ENCODE peak calls at places on chromosomes 1 and 21, in eight cellular contexts. Q is hepatocyte, V is MM.1S, H is GM23338, Z is neural progenitor cell, K is PC-3, Y is HCT116, T is SK-N-SH. F is an unnamed sample.

GRCh38 chr1:167631987-167632680 is 2.1 kb downstream of the RCSD1 start:
- DNase-seq in Q (no peak), V (no peak), H (no peak), Z (no peak), K (no peak), Y (no peak), T (no peak), F (peak; percentile 75)

GRCh38 chr1:239725933-239726332 is 339.6 kb downstream of the CHRM3 start:
- DNase-seq in Q (no peak), V (no peak), H (no peak), Z (no peak), K (no peak), Y (no peak), T (no peak), F (no peak)

GRCh38 chr1:68301538-68301937 is 69.2 kb upstream of the WLS start:
- DNase-seq in Q (no peak), V (no peak), H (no peak), Z (no peak), K (peak; percentile 82), Y (no peak), T (no peak), F (no peak)

GRCh38 chr1:12143631-12144155 is 23.1 kb upstream of the TNFRSF1B start:
- DNase-seq in Q (peak; percentile 86), V (no peak), H (no peak), Z (no peak), K (peak; percentile 92), Y (no peak), T (no peak), F (no peak)

GRCh38 chr21:41167348-41168342 is at the start of gene BACE2:
- DNase-seq in Q (peak; percentile 91), V (peak; percentile 86), H (peak; percentile 76), Z (peak; percentile 81), K (peak; percentile 74), Y (no peak), T (peak; percentile 70), F (no peak)

GRCh38 chr1:17549384-17549783 is 9.9 kb downstream of the ARHGEF10L start:
- DNase-seq in Q (no peak), V (no peak), H (no peak), Z (no peak), K (no peak), Y (no peak), T (no peak), F (no peak)

GRCh38 chr1:101379037-101379436 is 142.2 kb downstream of the S1PR1 start:
- DNase-seq in Q (no peak), V (no peak), H (no peak), Z (no peak), K (no peak), Y (no peak), T (no peak), F (no peak)

GRCh38 chr1:102435483-102435882 is 438.8 kb upstream of the OLFM3 start:
- DNase-seq in Q (no peak), V (no peak), H (no peak), Z (no peak), K (no peak), Y (no peak), T (no peak), F (no peak)

GRCh38 chr1:155086182-155086741 is 7.6 kb downstream of the EFNA3 start:
- DNase-seq in Q (peak; percentile 73), V (peak; percentile 83), H (peak; percentile 82), Z (peak; percentile 76), K (peak; percentile 65), Y (no peak), T (peak; percentile 88), F (peak; percentile 81)

GRCh38 chr1:154847891-154848290 is 22.2 kb downstream of the KCNN3 start:
- DNase-seq in Q (peak; percentile 78), V (no peak), H (no peak), Z (no peak), K (no peak), Y (no peak), T (peak; percentile 92), F (no peak)

GRCh38 chr1:17875171-17875881 is 120.2 kb downstream of the ACTL8 start:
- DNase-seq in Q (no peak), V (no peak), H (no peak), Z (no peak), K (peak; percentile 56), Y (no peak), T (no peak), F (no peak)

GRCh38 chr21:45386336-45386727 is 18.6 kb upstream of the COL18A1 start:
- DNase-seq in Q (no peak), V (no peak), H (no peak), Z (no peak), K (peak; percentile 32), Y (no peak), T (no peak), F (no peak)

GRCh38 chr1:58652351-58653184 is 47.3 kb downstream of the MYSM1 start:
- DNase-seq in Q (peak; percentile 90), V (peak; percentile 78), H (peak; percentile 90), Z (peak; percentile 82), K (peak; percentile 84), Y (peak; percentile 48), T (peak; percentile 57), F (peak; percentile 78)

GRCh38 chr1:185316163-185317033 is 645 bp downstream of the IVNS1ABP start:
- DNase-seq in Q (peak; percentile 93), V (peak; percentile 90), H (peak; percentile 92), Z (peak; percentile 94), K (peak; percentile 68), Y (peak; percentile 63), T (peak; percentile 93), F (peak; percentile 85)

GRCh38 chr1:121418369-121419049 is 233.7 kb downstream of the SRGAP2C start:
- DNase-seq in Q (no peak), V (no peak), H (peak; percentile 58), Z (peak; percentile 39), K (no peak), Y (no peak), T (no peak), F (no peak)

GRCh38 chr1:112878321-112878720 is 77.7 kb downstream of the SLC16A1 start:
- DNase-seq in Q (no peak), V (no peak), H (no peak), Z (peak; percentile 9), K (no peak), Y (no peak), T (no peak), F (peak; percentile 19)

GRCh38 chr21:39094087-39094785 is 89.0 kb downstream of the PSMG1 start:
- DNase-seq in Q (no peak), V (no peak), H (no peak), Z (no peak), K (no peak), Y (no peak), T (no peak), F (no peak)

GRCh38 chr21:18114735-18115134 is 129.9 kb upstream of the CHODL start:
- DNase-seq in Q (no peak), V (no peak), H (no peak), Z (no peak), K (no peak), Y (no peak), T (no peak), F (no peak)

GRCh38 chr1:231626951-231627614 is 493 bp downstream of the DISC1 start:
- DNase-seq in Q (peak; percentile 69), V (no peak), H (peak; percentile 88), Z (peak; percentile 78), K (peak; percentile 59), Y (no peak), T (peak; percentile 66), F (no peak)

GRCh38 chr1:23485002-23485332 is 988 bp upstream of the ASAP3 start:
- DNase-seq in Q (no peak), V (no peak), H (no peak), Z (no peak), K (no peak), Y (no peak), T (no peak), F (no peak)

GRCh38 chr1:23484253-23485001 is 448 bp upstream of the ASAP3 start:
- DNase-seq in Q (peak; percentile 97), V (peak; percentile 85), H (peak; percentile 96), Z (peak; percentile 98), K (peak; percentile 82), Y (peak; percentile 69), T (peak; percentile 99), F (peak; percentile 92)

GRCh38 chr1:23481026-23481597 is 2.9 kb downstream of the ASAP3 start:
- DNase-seq in Q (no peak), V (no peak), H (no peak), Z (no peak), K (no peak), Y (no peak), T (no peak), F (no peak)

GRCh38 chr1:23481904-23482303 is 2.1 kb downstream of the ASAP3 start:
- DNase-seq in Q (no peak), V (no peak), H (no peak), Z (no peak), K (no peak), Y (no peak), T (no peak), F (no peak)

GRCh38 chr1:23483327-23484252 is at the start of gene ASAP3:
- DNase-seq in Q (peak; percentile 66), V (no peak), H (peak; percentile 87), Z (peak; percentile 54), K (peak; percentile 29), Y (no peak), T (peak; percentile 59), F (no peak)
- TF ChIP-seq CTCF in Q (peak; percentile 29), V (no peak), H (peak; percentile 7), Z (peak; percentile 32), K (no peak), Y (no peak), T (peak; percentile 20), F (peak; percentile 45)

GRCh38 chr1:157135646-157136045 is 2.5 kb downstream of the ETV3 start:
- DNase-seq in Q (no peak), V (peak; percentile 80), H (no peak), Z (no peak), K (no peak), Y (no peak), T (no peak), F (no peak)

GRCh38 chr1:157135070-157135469 is 3.1 kb downstream of the ETV3 start:
- DNase-seq in Q (no peak), V (no peak), H (no peak), Z (no peak), K (no peak), Y (no peak), T (no peak), F (no peak)

GRCh38 chr1:157136133-157136532 is 2.1 kb downstream of the ETV3 start:
- DNase-seq in Q (peak; percentile 53), V (peak; percentile 66), H (no peak), Z (no peak), K (no peak), Y (no peak), T (no peak), F (no peak)

GRCh38 chr1:157133431-157133830 is 4.8 kb downstream of the ETV3 start:
- DNase-seq in Q (no peak), V (no peak), H (no peak), Z (no peak), K (no peak), Y (no peak), T (no peak), F (no peak)

GRCh38 chr1:157134442-157134841 is 3.8 kb downstream of the ETV3 start:
- DNase-seq in Q (no peak), V (peak; percentile 27), H (no peak), Z (no peak), K (no peak), Y (no peak), T (no peak), F (peak; percentile 8)
- H3K4me1 ChIP-seq in Q (peaks cover 32% of the 10 kb centered on the region), V (peaks cover 56% of the 10 kb centered on the region), H (peaks cover 19% of the 10 kb centered on the region), Z (peaks cover 14% of the 10 kb centered on the region), K (peaks cover 14% of the 10 kb centered on the region), Y (peaks cover 25% of the 10 kb centered on the region), T (peaks cover 22% of the 10 kb centered on the region), F (peaks cover 20% of the 10 kb centered on the region)

GRCh38 chr1:246530482-246530881 is 23.4 kb upstream of the SMYD3 start:
- DNase-seq in Q (no peak), V (no peak), H (no peak), Z (no peak), K (no peak), Y (no peak), T (no peak), F (no peak)
- TF ChIP-seq EZH2phosphoT487 in Q (no peak), V (no peak), H (no peak), Z (no peak), K (no peak), Y (no peak), T (no peak), F (no peak)

GRCh38 chr1:150234647-150235435 is 1.1 kb downstream of the ANP32E start:
- DNase-seq in Q (peak; percentile 81), V (peak; percentile 95), H (peak; percentile 92), Z (peak; percentile 83), K (peak; percentile 69), Y (peak; percentile 43), T (peak; percentile 78), F (peak; percentile 81)
- TF ChIP-seq CTCF in Q (no peak), V (no peak), H (no peak), Z (no peak), K (no peak), Y (no peak), T (no peak), F (peak; percentile 51)